ENCODE peak calls at places on chromosomes 7 and 10, in four cellular contexts. R is K562, K is H1, F is HepG2. S is an unnamed sample.

GRCh38 chr7:28587211-28587610 is 174.9 kb downstream of the CREB5 start:
- DNase-seq in R (no peak), F (no peak), K (no peak), S (no peak)

GRCh38 chr10:29849434-29849833 is 210.0 kb downstream of the JCAD start:
- DNase-seq in R (no peak), K (no peak), F (no peak), S (peak; percentile 86)

GRCh38 chr7:81886211-81886764 is 116.4 kb upstream of the HGF start:
- DNase-seq in R (no peak), K (no peak), F (no peak), S (peak; percentile 41)

GRCh38 chr10:45809829-45810228 is 37.5 kb downstream of the AGAP4 start:
- DNase-seq in R (peak; percentile 26), K (no peak), F (no peak), S (no peak)

GRCh38 chr10:71978988-71979691 is 14.9 kb downstream of the CHST3 start:
- DNase-seq in K (no peak), R (no peak), F (no peak), S (no peak)

GRCh38 chr10:6579193-6579903 is 728 bp downstream of the PRKCQ start:
- DNase-seq in F (no peak), R (peak; percentile 21), K (no peak), S (no peak)

GRCh38 chr10:76647276-76647675 is 990.3 kb downstream of the KCNMA1 start:
- DNase-seq in R (no peak), F (no peak), K (no peak), S (no peak)

GRCh38 chr7:144403649-144404061 is at the start of gene NOBOX:
- DNase-seq in R (no peak), K (no peak), F (no peak), S (no peak)

GRCh38 chr10:130207205-130207604 is 71.0 kb downstream of the GLRX3 start:
- DNase-seq in F (no peak), K (no peak), R (no peak), S (no peak)

GRCh38 chr10:130510755-130511154 is 374.6 kb downstream of the GLRX3 start:
- DNase-seq in R (no peak), F (no peak), K (no peak), S (no peak)

GRCh38 chr7:139618482-139619366 is 95.2 kb downstream of the CLEC2L start:
- DNase-seq in F (peak; percentile 35), K (no peak), R (peak; percentile 66), S (peak; percentile 36)

GRCh38 chr10:114680557-114681117 is 22.6 kb upstream of the ABLIM1 start:
- DNase-seq in F (no peak), R (no peak), K (no peak), S (no peak)

GRCh38 chr7:12450615-12451014 is 47.0 kb upstream of the VWDE start:
- DNase-seq in F (no peak), K (no peak), R (no peak), S (no peak)

GRCh38 chr10:47421057-47421952 is 37.2 kb upstream of the ZNF488 start:
- DNase-seq in F (no peak), R (no peak), K (no peak), S (no peak)

GRCh38 chr7:6507906-6508305 is 43.4 kb downstream of the GRID2IP start:
- DNase-seq in R (no peak), F (no peak), K (no peak), S (no peak)
- H3K36me3 ChIP-seq in R (no peaks in the 10 kb centered on the region), F (no peaks in the 10 kb centered on the region), K (no peaks in the 10 kb centered on the region), S (no peaks in the 10 kb centered on the region)

DNA sequence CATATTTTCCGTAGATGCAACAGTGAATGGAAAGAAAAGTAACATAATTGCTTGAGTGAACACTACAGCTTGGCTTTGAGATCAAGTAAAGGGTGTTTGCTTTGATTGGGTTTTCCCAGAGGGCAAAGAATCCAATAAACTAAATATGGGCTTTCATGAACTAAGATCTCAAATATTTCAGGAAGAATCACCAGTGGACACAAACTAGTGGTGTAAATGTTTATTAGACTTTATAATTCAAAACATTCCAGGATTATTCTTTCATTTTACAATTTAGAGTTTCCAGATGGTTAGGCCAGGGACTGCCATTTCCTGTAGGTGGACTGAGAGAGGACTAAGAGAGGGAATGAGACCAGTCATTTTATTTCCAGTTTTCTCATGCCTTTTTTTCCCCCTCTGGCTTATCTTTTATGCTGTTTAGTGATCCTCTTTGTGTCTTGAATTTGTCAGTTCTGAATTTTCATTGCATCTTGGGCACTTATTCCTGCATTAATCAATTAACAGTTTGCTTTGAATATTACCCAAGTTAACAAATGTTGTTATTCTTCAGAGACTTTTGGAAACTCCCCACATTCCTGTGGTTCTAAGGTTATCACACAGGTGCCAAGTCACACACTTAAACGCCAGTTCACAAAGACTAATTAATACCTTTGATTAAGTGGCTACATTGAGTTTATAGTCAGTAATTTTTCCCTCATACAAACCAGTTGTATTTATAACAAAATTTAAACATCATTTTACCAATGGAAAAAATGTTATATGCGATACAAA is 12.2 kb downstream of the CISD1 start:
- DNase-seq in F (no peak), R (no peak), K (no peak), S (peak; percentile 71)
- TF ChIP-seq JUN in F (no peak), R (no peak), K (no peak), S (no peak)

DNA sequence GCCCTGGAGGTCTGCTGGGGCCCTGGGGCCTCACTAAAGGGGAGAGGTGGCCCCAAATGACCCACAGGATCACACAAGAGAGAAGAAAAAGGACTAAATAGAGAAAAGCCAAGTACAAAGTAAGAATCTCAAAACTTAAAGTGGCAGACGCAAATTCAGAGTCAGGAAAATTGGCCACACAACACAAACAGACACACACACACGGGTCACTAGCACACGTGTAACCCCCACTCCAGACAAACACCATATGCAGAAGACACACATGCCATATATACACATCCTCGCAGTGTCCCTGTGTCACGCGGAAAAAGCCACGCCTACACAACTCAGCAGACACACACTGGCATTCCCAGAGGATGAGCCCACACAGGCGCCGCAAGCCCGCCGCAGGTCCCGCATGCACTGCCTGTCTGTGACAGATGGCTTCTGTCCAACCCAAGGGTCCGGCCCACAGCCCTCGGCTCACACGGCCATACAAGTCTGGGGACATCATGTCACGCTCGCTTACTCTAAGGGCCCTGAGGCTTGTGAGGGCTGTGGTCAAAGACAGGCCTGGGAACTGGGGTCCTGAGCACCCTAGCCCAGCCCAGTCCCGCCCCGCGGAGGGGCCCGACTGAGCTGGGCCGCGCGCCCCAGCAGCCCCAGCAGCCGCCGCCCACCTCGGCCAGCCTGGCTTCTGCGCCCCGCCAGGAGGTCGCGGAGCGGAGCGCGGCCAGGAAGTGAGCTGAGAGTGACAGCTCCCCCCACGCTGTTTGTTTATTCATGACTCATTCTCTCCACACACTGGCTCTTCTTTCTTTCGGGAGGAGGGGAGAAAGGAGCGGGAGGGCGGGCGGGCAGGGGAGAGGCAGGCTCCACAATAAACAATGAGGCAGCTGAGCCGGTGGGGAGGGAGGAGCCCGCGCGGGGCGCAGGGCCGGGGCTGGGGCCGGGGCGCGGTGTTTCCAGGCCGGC is 95.5 kb upstream of the ZMIZ1 start:
- DNase-seq in K (peak; percentile 50), R (peak; percentile 98), F (peak; percentile 97), S (peak; percentile 91)
- TF ChIP-seq POLR2A in K (no peak), R (peak; percentile 85), F (no peak), S (peak; percentile 55)

GRCh38 chr10:117327262-117327661 is 48.0 kb downstream of the PDZD8 start:
- DNase-seq in K (no peak), F (no peak), R (no peak), S (no peak)
- H3K36me3 ChIP-seq in K (no peaks in the 10 kb centered on the region), F (peaks cover 17% of the 10 kb centered on the region), R (peaks cover 24% of the 10 kb centered on the region), S (no peaks in the 10 kb centered on the region)

GRCh38 chr10:43859016-43859525 is 210.4 kb upstream of the ZNF32 start:
- DNase-seq in R (no peak), F (no peak), K (no peak), S (peak; percentile 66)

GRCh38 chr10:43854042-43854441 is 205.4 kb upstream of the ZNF32 start:
- DNase-seq in R (no peak), K (no peak), F (peak; percentile 30), S (no peak)

GRCh38 chr10:43857206-43857952 is 208.7 kb upstream of the ZNF32 start:
- DNase-seq in R (no peak), F (no peak), K (no peak), S (peak; percentile 98)

GRCh38 chr10:43855667-43856210 is 207.1 kb upstream of the ZNF32 start:
- DNase-seq in R (no peak), F (no peak), K (no peak), S (no peak)

DNA sequence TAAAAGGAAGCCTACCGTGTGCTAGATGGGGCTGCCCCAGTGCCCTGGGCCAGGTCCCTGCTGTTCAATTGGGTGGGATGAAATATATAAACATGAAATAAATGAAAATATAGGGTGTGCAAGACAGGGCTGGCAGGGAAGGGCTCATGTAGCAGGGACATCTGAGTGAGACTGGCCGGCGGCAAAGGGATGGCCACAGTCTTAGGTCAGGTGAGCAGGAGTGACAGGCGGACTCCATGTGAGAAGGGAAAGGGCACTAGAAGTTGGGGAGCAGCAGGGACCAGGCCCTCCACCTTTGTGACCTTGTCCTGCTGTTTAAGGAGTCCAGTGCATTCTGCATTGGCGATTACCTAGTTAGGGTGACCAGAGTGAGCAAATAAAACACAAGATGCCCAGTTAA is 207.6 kb upstream of the ZNF32 start:
- DNase-seq in F (no peak), K (no peak), R (no peak), S (no peak)
- TF ChIP-seq JUN in F (no peak), K (no peak), R (no peak), S (no peak)

S was measured in endothelial cell of umbilical vein.